ENCODE peak calls at places on chromosomes 5 and 9, in nine cellular contexts. P is tibial artery, W is heart left ventricle, U is dorsolateral prefrontal cortex, J is A549, L is HepG2, X is spleen, Q is hepatocyte, S is left ventricle myocardium inferior. G is an unnamed sample.
A peak's percentile ranks its signal among the peaks of the same experiment; 100 is the strongest.

GRCh38 chr5:149771216-149771973 is 41.3 kb downstream of the PPARGC1B start:
- DNase-seq in P (no peak), W (no peak), U (no peak), J (no peak), L (no peak), X (peak; percentile 44), Q (no peak), S (peak; percentile 12), G (no peak)

GRCh38 chr5:116378007-116378831 is 196.4 kb downstream of the SEMA6A start:
- DNase-seq in P (no peak), W (no peak), U (no peak), J (no peak), L (no peak), X (no peak), Q (no peak), S (no peak), G (no peak)

GRCh38 chr5:146447734-146448380 is 724 bp downstream of the TCERG1 start:
- DNase-seq in P (no peak), W (no peak), U (no peak), J (peak; percentile 33), L (peak; percentile 47), X (no peak), Q (peak; percentile 37), S (no peak), G (no peak)

GRCh38 chr9:121636411-121636865 is 15.0 kb upstream of the DAB2IP start:
- DNase-seq in P (peak; percentile 75), W (no peak), U (no peak), J (no peak), L (no peak), X (no peak), Q (peak; percentile 62), S (no peak), G (no peak)

GRCh38 chr9:126440042-126440441 is 113.4 kb downstream of the MVB12B start:
- DNase-seq in P (no peak), W (no peak), U (no peak), J (no peak), L (no peak), X (no peak), Q (no peak), S (no peak), G (no peak)

GRCh38 chr5:32439086-32439642 is 5.4 kb downstream of the ZFR start:
- DNase-seq in P (no peak), W (no peak), U (no peak), J (no peak), L (no peak), X (no peak), Q (no peak), S (no peak), G (no peak)

GRCh38 chr5:164636456-164636855 is 1131.0 kb downstream of the MAT2B start:
- DNase-seq in P (no peak), W (no peak), U (no peak), J (no peak), L (no peak), X (no peak), Q (no peak), S (no peak), G (no peak)

GRCh38 chr5:10704949-10705621 is 55.9 kb downstream of the DAP start:
- DNase-seq in P (no peak), W (no peak), U (no peak), J (no peak), L (no peak), X (no peak), Q (no peak), S (no peak), G (no peak)

GRCh38 chr9:18493361-18494015 is 19.5 kb downstream of the ADAMTSL1 start:
- DNase-seq in P (no peak), W (no peak), U (no peak), J (no peak), L (no peak), X (no peak), Q (no peak), S (no peak), G (no peak)

GRCh38 chr9:76658510-76659231 is 105.6 kb upstream of the PCA3 start:
- DNase-seq in P (no peak), W (no peak), U (no peak), J (peak; percentile 37), L (peak; percentile 38), X (no peak), Q (peak; percentile 74), S (no peak), G (peak; percentile 68)

GRCh38 chr5:134561871-134562296 is 36.4 kb downstream of the JADE2 start:
- DNase-seq in P (no peak), W (peak; percentile 59), U (no peak), J (peak; percentile 53), L (peak; percentile 8), X (no peak), Q (no peak), S (peak; percentile 55), G (no peak)

GRCh38 chr5:34655354-34655991 is 655 bp upstream of the RAI14 start:
- DNase-seq in P (peak; percentile 72), W (peak; percentile 26), U (peak; percentile 50), J (peak; percentile 74), L (peak; percentile 33), X (no peak), Q (peak; percentile 76), S (no peak), G (peak; percentile 71)

GRCh38 chr9:18404482-18405029 is 69.4 kb upstream of the ADAMTSL1 start:
- DNase-seq in P (no peak), W (no peak), U (no peak), J (no peak), L (no peak), X (no peak), Q (no peak), S (no peak), G (no peak)

GRCh38 chr5:58108507-58108906 is 351.4 kb downstream of the PLK2 start:
- DNase-seq in P (no peak), W (no peak), U (no peak), J (no peak), L (no peak), X (no peak), Q (no peak), S (no peak), G (no peak)

GRCh38 chr9:28915256-28915930 is 1342.1 kb upstream of the C9orf72 start:
- DNase-seq in P (no peak), W (no peak), U (no peak), J (peak; percentile 96), L (no peak), X (no peak), Q (peak; percentile 72), S (no peak), G (no peak)

GRCh38 chr9:134886413-134886913 is 5.9 kb downstream of the FCN2 start:
- DNase-seq in P (no peak), W (no peak), U (no peak), J (no peak), L (no peak), X (no peak), Q (no peak), S (no peak), G (no peak)

GRCh38 chr5:17001418-17001817 is 65.3 kb upstream of the MYO10 start:
- DNase-seq in P (no peak), W (no peak), U (no peak), J (no peak), L (no peak), X (no peak), Q (no peak), S (no peak), G (no peak)

GRCh38 chr9:110258671-110259070 is 2.4 kb upstream of the TXN start:
- DNase-seq in P (no peak), W (no peak), U (no peak), J (no peak), L (no peak), X (no peak), Q (no peak), S (no peak), G (no peak)
- H3K4me3 ChIP-seq in P (no peak overlapping the region), W (no peak overlapping the region), U (no peak overlapping the region), J (no peak overlapping the region), L (no peak overlapping the region), X (no peak overlapping the region), Q (no peak overlapping the region), S (no peak overlapping the region), G (no peak overlapping the region)

GRCh38 chr5:144467795-144468194 is 297.1 kb downstream of the KCTD16 start:
- DNase-seq in P (no peak), W (peak; percentile 10), U (no peak), J (peak; percentile 39), L (peak; percentile 35), X (no peak), Q (peak; percentile 60), S (no peak), G (peak; percentile 31)
- TF ChIP-seq CTCF in P (peak; percentile 25), W (no peak), U (peak; percentile 40), J (peak; percentile 42), L (peak; percentile 70), X (no peak), Q (peak; percentile 55), S (peak; percentile 50), G (peak; percentile 83)

DNA sequence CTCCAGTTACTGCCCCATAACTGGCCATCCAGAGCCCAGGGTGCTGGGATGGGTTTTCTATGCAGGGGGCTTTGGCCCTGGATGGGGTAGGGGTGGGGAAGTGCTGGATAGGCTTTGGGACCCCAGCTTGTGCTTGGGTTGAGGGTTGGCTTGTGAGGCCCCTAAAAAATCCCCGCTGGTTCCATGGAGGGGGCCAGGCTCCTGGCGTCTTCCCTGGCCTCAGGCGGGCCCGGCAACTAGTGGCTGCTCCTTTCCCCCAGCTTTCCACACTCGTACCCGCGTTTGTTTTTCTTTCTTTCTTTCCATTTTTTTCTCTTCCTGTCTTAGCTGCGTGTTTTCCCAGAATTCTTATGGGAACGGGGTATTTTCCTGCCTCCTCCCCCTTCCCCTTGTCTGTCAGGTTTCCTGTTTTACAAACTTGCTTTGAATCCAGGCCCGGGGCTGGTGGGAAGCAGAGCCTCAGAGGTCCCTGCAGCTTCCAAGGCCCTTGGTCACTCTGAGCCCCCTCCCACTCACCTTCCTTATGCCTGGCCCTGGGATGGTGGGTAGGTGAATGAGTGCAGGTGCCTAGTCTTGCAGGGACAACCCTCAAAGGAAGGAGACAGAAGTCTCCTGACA is 40.2 kb downstream of the RGS3 start:
- DNase-seq in P (no peak), W (peak; percentile 59), U (no peak), J (no peak), L (no peak), X (peak; percentile 57), Q (no peak), S (no peak), G (no peak)
- H3K4me3 ChIP-seq in P (peak overlapping the region; percentile 14), W (peak overlapping the region; percentile 59), U (peak overlapping the region; percentile 28), J (no peak overlapping the region), L (no peak overlapping the region), X (peak overlapping the region; percentile 13), Q (no peak overlapping the region), S (peak overlapping the region; percentile 66), G (no peak overlapping the region)

GRCh38 chr5:147448766-147449165 is 61.1 kb downstream of the DPYSL3 start:
- DNase-seq in P (no peak), W (no peak), U (no peak), J (no peak), L (no peak), X (no peak), Q (no peak), S (no peak), G (no peak)

GRCh38 chr5:147451125-147451524 is 58.7 kb downstream of the DPYSL3 start:
- DNase-seq in P (no peak), W (no peak), U (no peak), J (no peak), L (no peak), X (no peak), Q (no peak), S (no peak), G (no peak)

GRCh38 chr5:147452137-147452838 is 57.6 kb downstream of the DPYSL3 start:
- DNase-seq in P (peak; percentile 66), W (no peak), U (no peak), J (no peak), L (no peak), X (peak; percentile 68), Q (no peak), S (no peak), G (no peak)

GRCh38 chr5:147453901-147454814 is 55.7 kb downstream of the DPYSL3 start:
- DNase-seq in P (peak; percentile 95), W (peak; percentile 91), U (peak; percentile 69), J (peak; percentile 76), L (peak; percentile 52), X (peak; percentile 91), Q (peak; percentile 95), S (peak; percentile 87), G (peak; percentile 86)

GRCh38 chr5:147450596-147450995 is 59.3 kb downstream of the DPYSL3 start:
- DNase-seq in P (no peak), W (no peak), U (no peak), J (no peak), L (no peak), X (no peak), Q (no peak), S (no peak), G (no peak)
- TF ChIP-seq CTCF in P (no peak), W (no peak), U (no peak), J (no peak), L (no peak), X (no peak), Q (no peak), S (no peak), G (no peak)